ENCODE peak calls at places on chromosomes 3 and 15, in four cellular contexts. One of them, this sample, is unnamed.

GRCh38 chr3:167733961-167734497 is 663 bp downstream of the PDCD10 start:
- DNase-seq in WTC11: no peak
- DNase-seq in foreskin fibroblast: peak
- DNase-seq in stimulated activated CD4-positive, alpha-beta T cell treated with anti-CD3 and anti-CD28 coated beads, Interleukin-1b, Interleukin-23, amount 100 ng/mL, for 1 hour: no peak
- DNase-seq in this sample: no peak

GRCh38 chr3:49724586-49724985 is 835 bp upstream of the GMPPB start:
- DNase-seq in stimulated activated CD4-positive, alpha-beta T cell treated with anti-CD3 and anti-CD28 coated beads, Interleukin-1b, Interleukin-23, amount 100 ng/mL, for 1 hour: no peak
- DNase-seq in foreskin fibroblast: peak
- DNase-seq in WTC11: peak
- DNase-seq in this sample: no peak

GRCh38 chr3:106683931-106684330 is 693.3 kb upstream of the CCDC54 start:
- DNase-seq in WTC11: no peak
- DNase-seq in foreskin fibroblast: no peak
- DNase-seq in stimulated activated CD4-positive, alpha-beta T cell treated with anti-CD3 and anti-CD28 coated beads, Interleukin-1b, Interleukin-23, amount 100 ng/mL, for 1 hour: no peak
- DNase-seq in this sample: no peak

GRCh38 chr15:32956006-32956405 is 238.2 kb downstream of the GREM1 start:
- DNase-seq in foreskin fibroblast: peak
- DNase-seq in WTC11: no peak
- DNase-seq in stimulated activated CD4-positive, alpha-beta T cell treated with anti-CD3 and anti-CD28 coated beads, Interleukin-1b, Interleukin-23, amount 100 ng/mL, for 1 hour: no peak
- DNase-seq in this sample: peak

GRCh38 chr15:75836953-75837321 is 6.3 kb upstream of the UBE2Q2 start:
- DNase-seq in WTC11: no peak
- DNase-seq in stimulated activated CD4-positive, alpha-beta T cell treated with anti-CD3 and anti-CD28 coated beads, Interleukin-1b, Interleukin-23, amount 100 ng/mL, for 1 hour: peak
- DNase-seq in foreskin fibroblast: peak
- DNase-seq in this sample: no peak

GRCh38 chr3:183991403-183991802 is 26.3 kb downstream of the ABCC5 start:
- DNase-seq in foreskin fibroblast: no peak
- DNase-seq in stimulated activated CD4-positive, alpha-beta T cell treated with anti-CD3 and anti-CD28 coated beads, Interleukin-1b, Interleukin-23, amount 100 ng/mL, for 1 hour: no peak
- DNase-seq in WTC11: no peak
- DNase-seq in this sample: no peak

GRCh38 chr3:58333206-58334012 is 717 bp downstream of the PXK start:
- DNase-seq in foreskin fibroblast: peak
- DNase-seq in stimulated activated CD4-positive, alpha-beta T cell treated with anti-CD3 and anti-CD28 coated beads, Interleukin-1b, Interleukin-23, amount 100 ng/mL, for 1 hour: no peak
- DNase-seq in WTC11: peak
- DNase-seq in this sample: peak

GRCh38 chr3:185744997-185745843 is 79.6 kb downstream of the IGF2BP2 start:
- DNase-seq in stimulated activated CD4-positive, alpha-beta T cell treated with anti-CD3 and anti-CD28 coated beads, Interleukin-1b, Interleukin-23, amount 100 ng/mL, for 1 hour: no peak
- DNase-seq in WTC11: no peak
- DNase-seq in foreskin fibroblast: peak
- DNase-seq in this sample: no peak

GRCh38 chr3:195064300-195064931 is 206.5 kb downstream of the XXYLT1 start:
- DNase-seq in foreskin fibroblast: no peak
- DNase-seq in stimulated activated CD4-positive, alpha-beta T cell treated with anti-CD3 and anti-CD28 coated beads, Interleukin-1b, Interleukin-23, amount 100 ng/mL, for 1 hour: no peak
- DNase-seq in WTC11: no peak
- DNase-seq in this sample: no peak

GRCh38 chr3:181712505-181713299 is 977 bp downstream of the SOX2 start:
- DNase-seq in WTC11: no peak
- DNase-seq in foreskin fibroblast: peak
- DNase-seq in stimulated activated CD4-positive, alpha-beta T cell treated with anti-CD3 and anti-CD28 coated beads, Interleukin-1b, Interleukin-23, amount 100 ng/mL, for 1 hour: no peak
- DNase-seq in this sample: peak

GRCh38 chr3:41175365-41175764 is 23.9 kb upstream of the CTNNB1 start:
- DNase-seq in stimulated activated CD4-positive, alpha-beta T cell treated with anti-CD3 and anti-CD28 coated beads, Interleukin-1b, Interleukin-23, amount 100 ng/mL, for 1 hour: no peak
- DNase-seq in WTC11: no peak
- DNase-seq in foreskin fibroblast: no peak
- DNase-seq in this sample: no peak

GRCh38 chr15:87211547-87211946 is 1045.0 kb downstream of the NTRK3 start:
- DNase-seq in WTC11: no peak
- DNase-seq in foreskin fibroblast: no peak
- DNase-seq in stimulated activated CD4-positive, alpha-beta T cell treated with anti-CD3 and anti-CD28 coated beads, Interleukin-1b, Interleukin-23, amount 100 ng/mL, for 1 hour: no peak
- DNase-seq in this sample: no peak

GRCh38 chr15:49645937-49646336 is 25.1 kb downstream of the DTWD1 start:
- DNase-seq in foreskin fibroblast: peak
- DNase-seq in WTC11: no peak
- DNase-seq in stimulated activated CD4-positive, alpha-beta T cell treated with anti-CD3 and anti-CD28 coated beads, Interleukin-1b, Interleukin-23, amount 100 ng/mL, for 1 hour: no peak
- DNase-seq in this sample: no peak

GRCh38 chr15:88403461-88403860 is 63.7 kb downstream of the MRPL46 start:
- DNase-seq in foreskin fibroblast: no peak
- DNase-seq in stimulated activated CD4-positive, alpha-beta T cell treated with anti-CD3 and anti-CD28 coated beads, Interleukin-1b, Interleukin-23, amount 100 ng/mL, for 1 hour: no peak
- DNase-seq in WTC11: no peak
- DNase-seq in this sample: no peak

GRCh38 chr15:63843901-63844317 is 10.2 kb upstream of the HERC1 start:
- DNase-seq in foreskin fibroblast: peak
- DNase-seq in WTC11: no peak
- DNase-seq in stimulated activated CD4-positive, alpha-beta T cell treated with anti-CD3 and anti-CD28 coated beads, Interleukin-1b, Interleukin-23, amount 100 ng/mL, for 1 hour: no peak
- DNase-seq in this sample: no peak

GRCh38 chr3:34367521-34367920 is 569.1 kb downstream of the PDCD6IP start:
- DNase-seq in foreskin fibroblast: no peak
- DNase-seq in stimulated activated CD4-positive, alpha-beta T cell treated with anti-CD3 and anti-CD28 coated beads, Interleukin-1b, Interleukin-23, amount 100 ng/mL, for 1 hour: no peak
- DNase-seq in WTC11: no peak
- DNase-seq in this sample: no peak

GRCh38 chr15:63891079-63891762 is 57.5 kb upstream of the HERC1 start:
- DNase-seq in WTC11: peak
- DNase-seq in foreskin fibroblast: peak
- DNase-seq in stimulated activated CD4-positive, alpha-beta T cell treated with anti-CD3 and anti-CD28 coated beads, Interleukin-1b, Interleukin-23, amount 100 ng/mL, for 1 hour: peak
- DNase-seq in this sample: peak

GRCh38 chr3:140432176-140432753 is 245.6 kb upstream of the TRIM42 start:
- DNase-seq in WTC11: no peak
- DNase-seq in stimulated activated CD4-positive, alpha-beta T cell treated with anti-CD3 and anti-CD28 coated beads, Interleukin-1b, Interleukin-23, amount 100 ng/mL, for 1 hour: no peak
- DNase-seq in foreskin fibroblast: no peak
- DNase-seq in this sample: peak

GRCh38 chr3:190003730-190004129 is 117.0 kb downstream of the P3H2 start:
- DNase-seq in WTC11: no peak
- DNase-seq in stimulated activated CD4-positive, alpha-beta T cell treated with anti-CD3 and anti-CD28 coated beads, Interleukin-1b, Interleukin-23, amount 100 ng/mL, for 1 hour: no peak
- DNase-seq in foreskin fibroblast: peak
- DNase-seq in this sample: no peak

GRCh38 chr3:9069971-9070370 is 106.7 kb upstream of the RAD18 start:
- DNase-seq in WTC11: no peak
- DNase-seq in foreskin fibroblast: no peak
- DNase-seq in stimulated activated CD4-positive, alpha-beta T cell treated with anti-CD3 and anti-CD28 coated beads, Interleukin-1b, Interleukin-23, amount 100 ng/mL, for 1 hour: no peak
- DNase-seq in this sample: no peak

GRCh38 chr15:67010898-67011619 is 54.3 kb upstream of the SMAD3 start:
- DNase-seq in foreskin fibroblast: peak
- DNase-seq in WTC11: no peak
- DNase-seq in stimulated activated CD4-positive, alpha-beta T cell treated with anti-CD3 and anti-CD28 coated beads, Interleukin-1b, Interleukin-23, amount 100 ng/mL, for 1 hour: no peak
- DNase-seq in this sample: no peak

GRCh38 chr15:94584833-94585244 is 353.5 kb downstream of the MCTP2 start:
- DNase-seq in WTC11: no peak
- DNase-seq in foreskin fibroblast: no peak
- DNase-seq in stimulated activated CD4-positive, alpha-beta T cell treated with anti-CD3 and anti-CD28 coated beads, Interleukin-1b, Interleukin-23, amount 100 ng/mL, for 1 hour: no peak
- DNase-seq in this sample: no peak

GRCh38 chr3:175270199-175270837 is 411.2 kb downstream of the NAALADL2 start:
- DNase-seq in WTC11: no peak
- DNase-seq in stimulated activated CD4-positive, alpha-beta T cell treated with anti-CD3 and anti-CD28 coated beads, Interleukin-1b, Interleukin-23, amount 100 ng/mL, for 1 hour: no peak
- DNase-seq in foreskin fibroblast: peak
- DNase-seq in this sample: no peak

GRCh38 chr3:5186854-5187151 is 704 bp upstream of the EDEM1 start:
- DNase-seq in foreskin fibroblast: peak
- DNase-seq in WTC11: no peak
- DNase-seq in stimulated activated CD4-positive, alpha-beta T cell treated with anti-CD3 and anti-CD28 coated beads, Interleukin-1b, Interleukin-23, amount 100 ng/mL, for 1 hour: no peak
- DNase-seq in this sample: no peak

GRCh38 chr15:53580371-53580770 is 179.1 kb downstream of the WDR72 start:
- DNase-seq in WTC11: no peak
- DNase-seq in foreskin fibroblast: no peak
- DNase-seq in stimulated activated CD4-positive, alpha-beta T cell treated with anti-CD3 and anti-CD28 coated beads, Interleukin-1b, Interleukin-23, amount 100 ng/mL, for 1 hour: no peak
- DNase-seq in this sample: no peak

GRCh38 chr3:187918081-187918644 is 172.9 kb upstream of the BCL6 start:
- DNase-seq in foreskin fibroblast: no peak
- DNase-seq in stimulated activated CD4-positive, alpha-beta T cell treated with anti-CD3 and anti-CD28 coated beads, Interleukin-1b, Interleukin-23, amount 100 ng/mL, for 1 hour: no peak
- DNase-seq in WTC11: no peak
- DNase-seq in this sample: no peak

GRCh38 chr3:117892431-117892841 is 1142.2 kb downstream of the IGSF11 start:
- DNase-seq in stimulated activated CD4-positive, alpha-beta T cell treated with anti-CD3 and anti-CD28 coated beads, Interleukin-1b, Interleukin-23, amount 100 ng/mL, for 1 hour: no peak
- DNase-seq in WTC11: no peak
- DNase-seq in foreskin fibroblast: peak
- DNase-seq in this sample: no peak

GRCh38 chr3:87855211-87855610 is 203.6 kb downstream of the CGGBP1 start:
- DNase-seq in WTC11: no peak
- DNase-seq in foreskin fibroblast: no peak
- DNase-seq in stimulated activated CD4-positive, alpha-beta T cell treated with anti-CD3 and anti-CD28 coated beads, Interleukin-1b, Interleukin-23, amount 100 ng/mL, for 1 hour: no peak
- DNase-seq in this sample: no peak

GRCh38 chr3:150371741-150372254 is 36.3 kb upstream of the TSC22D2 start:
- DNase-seq in foreskin fibroblast: peak
- DNase-seq in WTC11: no peak
- DNase-seq in stimulated activated CD4-positive, alpha-beta T cell treated with anti-CD3 and anti-CD28 coated beads, Interleukin-1b, Interleukin-23, amount 100 ng/mL, for 1 hour: no peak
- DNase-seq in this sample: no peak

GRCh38 chr3:73365756-73366397 is 258.9 kb downstream of the PDZRN3 start:
- DNase-seq in stimulated activated CD4-positive, alpha-beta T cell treated with anti-CD3 and anti-CD28 coated beads, Interleukin-1b, Interleukin-23, amount 100 ng/mL, for 1 hour: no peak
- DNase-seq in foreskin fibroblast: peak
- DNase-seq in WTC11: no peak
- DNase-seq in this sample: no peak

GRCh38 chr3:128041378-128041777 is 10.9 kb upstream of the SEC61A1 start:
- DNase-seq in stimulated activated CD4-positive, alpha-beta T cell treated with anti-CD3 and anti-CD28 coated beads, Interleukin-1b, Interleukin-23, amount 100 ng/mL, for 1 hour: no peak
- DNase-seq in WTC11: no peak
- DNase-seq in foreskin fibroblast: no peak
- DNase-seq in this sample: no peak

GRCh38 chr3:128448491-128448890 is 18.2 kb downstream of the DNAJB8 start:
- DNase-seq in foreskin fibroblast: no peak
- DNase-seq in stimulated activated CD4-positive, alpha-beta T cell treated with anti-CD3 and anti-CD28 coated beads, Interleukin-1b, Interleukin-23, amount 100 ng/mL, for 1 hour: no peak
- DNase-seq in WTC11: no peak
- DNase-seq in this sample: no peak

GRCh38 chr15:38603672-38604071 is 39.1 kb upstream of the RASGRP1 start:
- DNase-seq in foreskin fibroblast: no peak
- DNase-seq in stimulated activated CD4-positive, alpha-beta T cell treated with anti-CD3 and anti-CD28 coated beads, Interleukin-1b, Interleukin-23, amount 100 ng/mL, for 1 hour: no peak
- DNase-seq in WTC11: no peak
- DNase-seq in this sample: no peak